ENCODE peak calls at places on chromosomes 13 and 19, in four cellular contexts. I is fibroblast of villous mesenchyme, M is anterior cingulate cortex, V is IMR-90. K is an unnamed sample.
A peak's percentile ranks its signal among the peaks of the same experiment; 100 is the strongest.

GRCh38 chr19:850221-850978 is 1.7 kb upstream of the ELANE start:
- DNase-seq in I (peak; percentile 97), M (peak; percentile 78), V (peak; percentile 81), K (peak; percentile 87)

GRCh38 chr19:1854542-1855039 is 6.3 kb upstream of the REXO1 start:
- DNase-seq in I (no peak), M (no peak), V (no peak), K (no peak)

GRCh38 chr19:48969276-48970138 is 4.4 kb downstream of the FTL start:
- DNase-seq in I (no peak), M (no peak), V (no peak), K (peak; percentile 53)

GRCh38 chr13:42968906-42969305 is 23.1 kb downstream of the EPSTI1 start:
- DNase-seq in I (no peak), M (no peak), V (no peak), K (no peak)

GRCh38 chr13:85363504-85363903 is 435.7 kb downstream of the SLITRK6 start:
- DNase-seq in I (no peak), M (no peak), V (no peak), K (no peak)

GRCh38 chr13:79631260-79631659 is 150.3 kb downstream of the NDFIP2 start:
- DNase-seq in I (peak; percentile 66), M (peak; percentile 2), V (peak; percentile 49), K (peak; percentile 54)

GRCh38 chr13:86757236-86757978 is 913.8 kb upstream of the SLITRK5 start:
- DNase-seq in I (no peak), M (no peak), V (no peak), K (no peak)

GRCh38 chr19:3366104-3366760 is at the start of gene NFIC:
- DNase-seq in I (peak; percentile 85), M (peak; percentile 62), V (peak; percentile 79), K (peak; percentile 88)

GRCh38 chr19:56947206-56947605 is 106.7 kb upstream of the PEG3 start:
- DNase-seq in I (no peak), M (no peak), V (no peak), K (no peak)

GRCh38 chr19:41541990-41542584 is 33.9 kb upstream of the CEACAM21 start:
- DNase-seq in I (peak; percentile 30), M (no peak), V (peak; percentile 4), K (peak; percentile 8)

GRCh38 chr13:33351324-33351723 is 65.8 kb upstream of the STARD13 start:
- DNase-seq in I (peak; percentile 51), M (no peak), V (peak; percentile 64), K (peak; percentile 47)

GRCh38 chr13:21338651-21339278 is 120.3 kb downstream of the ZDHHC20 start:
- DNase-seq in I (no peak), M (no peak), V (no peak), K (no peak)

GRCh38 chr13:101845501-101846012 is 393.1 kb downstream of the ITGBL1 start:
- DNase-seq in I (no peak), M (no peak), V (peak; percentile 3), K (peak; percentile 15)

GRCh38 chr13:114025432-114026127 is 51.7 kb upstream of the C13orf46 start:
- DNase-seq in I (peak; percentile 94), M (no peak), V (peak; percentile 78), K (peak; percentile 83)

GRCh38 chr13:113796948-113797676 is 38.1 kb downstream of the TMEM255B start:
- DNase-seq in I (no peak), M (no peak), V (no peak), K (no peak)

GRCh38 chr13:45575830-45576180 is 39.7 kb downstream of the ERICH6B start:
- DNase-seq in I (no peak), M (no peak), V (no peak), K (no peak)

GRCh38 chr13:48492123-48493075 is 40.5 kb downstream of the RCBTB2 start:
- DNase-seq in I (peak; percentile 86), M (peak; percentile 71), V (peak; percentile 18), K (peak; percentile 88)

GRCh38 chr13:45092668-45093067 is 27.6 kb upstream of the GTF2F2 start:
- DNase-seq in I (no peak), M (no peak), V (no peak), K (no peak)

GRCh38 chr19:39427707-39428106 is 8.0 kb downstream of the RPS16 start:
- DNase-seq in I (no peak), M (no peak), V (no peak), K (no peak)

GRCh38 chr19:55070755-55071502 is 4.7 kb upstream of the EPS8L1 start:
- DNase-seq in I (peak; percentile 26), M (no peak), V (peak; percentile 58), K (peak; percentile 81)